ENCODE peak calls at places on chromosomes 1 and 21, in nine cellular contexts. One of them, this sample, is unnamed.

GRCh38 chr1:102566182-102566581 is 542.1 kb downstream of the COL11A1 start:
- DNase-seq in HCT116: no peak
- DNase-seq in A549: no peak
- DNase-seq in H1: no peak
- DNase-seq in GM12878: no peak
- DNase-seq in SK-N-SH: no peak
- DNase-seq in endothelial cell of umbilical vein: no peak
- DNase-seq in K562: no peak
- DNase-seq in HepG2: no peak
- DNase-seq in this sample: no peak

GRCh38 chr1:43704838-43705237 is 2.5 kb upstream of the ST3GAL3 start:
- DNase-seq in HCT116: no peak
- DNase-seq in A549: no peak
- DNase-seq in H1: no peak
- DNase-seq in GM12878: no peak
- DNase-seq in SK-N-SH: no peak
- DNase-seq in endothelial cell of umbilical vein: no peak
- DNase-seq in K562: no peak
- DNase-seq in HepG2: no peak
- DNase-seq in this sample: peak

GRCh38 chr21:21030311-21030710 is 32.1 kb downstream of the NCAM2 start:
- DNase-seq in HCT116: no peak
- DNase-seq in A549: no peak
- DNase-seq in H1: no peak
- DNase-seq in GM12878: no peak
- DNase-seq in SK-N-SH: no peak
- DNase-seq in endothelial cell of umbilical vein: no peak
- DNase-seq in K562: no peak
- DNase-seq in HepG2: no peak
- DNase-seq in this sample: no peak

GRCh38 chr1:186620951-186621350 is 59.3 kb downstream of the PTGS2 start:
- DNase-seq in HCT116: no peak
- DNase-seq in A549: no peak
- DNase-seq in H1: no peak
- DNase-seq in GM12878: peak
- DNase-seq in SK-N-SH: no peak
- DNase-seq in endothelial cell of umbilical vein: no peak
- DNase-seq in K562: no peak
- DNase-seq in HepG2: no peak
- DNase-seq in this sample: peak

GRCh38 chr1:33624991-33625870 is 152.8 kb downstream of the ZSCAN20 start:
- DNase-seq in HCT116: peak
- DNase-seq in A549: no peak
- DNase-seq in H1: no peak
- DNase-seq in GM12878: no peak
- DNase-seq in SK-N-SH: peak
- DNase-seq in endothelial cell of umbilical vein: no peak
- DNase-seq in K562: peak
- DNase-seq in HepG2: peak
- DNase-seq in this sample: peak

GRCh38 chr1:229124471-229125198 is 146.3 kb upstream of the RAB4A start:
- DNase-seq in HCT116: no peak
- DNase-seq in A549: no peak
- DNase-seq in H1: no peak
- DNase-seq in GM12878: no peak
- DNase-seq in SK-N-SH: no peak
- DNase-seq in endothelial cell of umbilical vein: no peak
- DNase-seq in K562: no peak
- DNase-seq in HepG2: peak
- DNase-seq in this sample: no peak

GRCh38 chr1:186502087-186502486 is 41.2 kb upstream of the PDC start:
- DNase-seq in HCT116: no peak
- DNase-seq in A549: no peak
- DNase-seq in H1: no peak
- DNase-seq in GM12878: no peak
- DNase-seq in SK-N-SH: no peak
- DNase-seq in endothelial cell of umbilical vein: no peak
- DNase-seq in K562: no peak
- DNase-seq in HepG2: no peak
- DNase-seq in this sample: no peak

GRCh38 chr1:77170687-77171086 is 48.5 kb downstream of the PIGK start:
- DNase-seq in HCT116: no peak
- DNase-seq in A549: no peak
- DNase-seq in H1: no peak
- DNase-seq in GM12878: no peak
- DNase-seq in SK-N-SH: no peak
- DNase-seq in endothelial cell of umbilical vein: no peak
- DNase-seq in K562: no peak
- DNase-seq in HepG2: no peak
- DNase-seq in this sample: no peak

GRCh38 chr1:204723131-204723787 is 37.7 kb upstream of the LRRN2 start:
- DNase-seq in HCT116: no peak
- DNase-seq in A549: no peak
- DNase-seq in H1: no peak
- DNase-seq in GM12878: no peak
- DNase-seq in SK-N-SH: no peak
- DNase-seq in endothelial cell of umbilical vein: no peak
- DNase-seq in K562: no peak
- DNase-seq in HepG2: no peak
- DNase-seq in this sample: no peak

GRCh38 chr1:46991083-46991923 is 32.2 kb upstream of the CYP4X1 start:
- DNase-seq in HCT116: peak
- DNase-seq in A549: no peak
- DNase-seq in H1: no peak
- DNase-seq in GM12878: no peak
- DNase-seq in SK-N-SH: no peak
- DNase-seq in endothelial cell of umbilical vein: no peak
- DNase-seq in K562: peak
- DNase-seq in HepG2: peak
- DNase-seq in this sample: peak

GRCh38 chr1:235775461-235775860 is 91.2 kb downstream of the LYST start:
- DNase-seq in HCT116: no peak
- DNase-seq in A549: no peak
- DNase-seq in H1: no peak
- DNase-seq in GM12878: no peak
- DNase-seq in SK-N-SH: no peak
- DNase-seq in endothelial cell of umbilical vein: no peak
- DNase-seq in K562: no peak
- DNase-seq in HepG2: no peak
- DNase-seq in this sample: no peak

GRCh38 chr21:44350773-44351481 is 2.5 kb upstream of the TRPM2 start:
- DNase-seq in HCT116: no peak
- DNase-seq in A549: no peak
- DNase-seq in H1: no peak
- DNase-seq in GM12878: no peak
- DNase-seq in SK-N-SH: no peak
- DNase-seq in endothelial cell of umbilical vein: no peak
- DNase-seq in K562: no peak
- DNase-seq in HepG2: no peak
- DNase-seq in this sample: no peak
- H3K4me3 ChIP-seq in HCT116: no peak
- H3K4me3 ChIP-seq in A549: no peak
- H3K4me3 ChIP-seq in H1: peak
- H3K4me3 ChIP-seq in GM12878: no peak
- H3K4me3 ChIP-seq in SK-N-SH: no peak
- H3K4me3 ChIP-seq in endothelial cell of umbilical vein: no peak
- H3K4me3 ChIP-seq in K562: no peak
- H3K4me3 ChIP-seq in HepG2: no peak
- H3K4me3 ChIP-seq in this sample: no peak

GRCh38 chr1:16162163-16162822 is 6.4 kb upstream of the EPHA2 start:
- DNase-seq in HCT116: no peak
- DNase-seq in A549: no peak
- DNase-seq in H1: peak
- DNase-seq in GM12878: no peak
- DNase-seq in SK-N-SH: no peak
- DNase-seq in endothelial cell of umbilical vein: no peak
- DNase-seq in K562: peak
- DNase-seq in HepG2: no peak
- DNase-seq in this sample: no peak
- TF ChIP-seq MAX in HCT116: no peak
- TF ChIP-seq MAX in A549: no peak
- TF ChIP-seq MAX in H1: no peak
- TF ChIP-seq MAX in GM12878: no peak
- TF ChIP-seq MAX in SK-N-SH: no peak
- TF ChIP-seq MAX in endothelial cell of umbilical vein: no peak
- TF ChIP-seq MAX in K562: no peak
- TF ChIP-seq MAX in HepG2: no peak
- TF ChIP-seq MAX in this sample: no peak

DNA sequence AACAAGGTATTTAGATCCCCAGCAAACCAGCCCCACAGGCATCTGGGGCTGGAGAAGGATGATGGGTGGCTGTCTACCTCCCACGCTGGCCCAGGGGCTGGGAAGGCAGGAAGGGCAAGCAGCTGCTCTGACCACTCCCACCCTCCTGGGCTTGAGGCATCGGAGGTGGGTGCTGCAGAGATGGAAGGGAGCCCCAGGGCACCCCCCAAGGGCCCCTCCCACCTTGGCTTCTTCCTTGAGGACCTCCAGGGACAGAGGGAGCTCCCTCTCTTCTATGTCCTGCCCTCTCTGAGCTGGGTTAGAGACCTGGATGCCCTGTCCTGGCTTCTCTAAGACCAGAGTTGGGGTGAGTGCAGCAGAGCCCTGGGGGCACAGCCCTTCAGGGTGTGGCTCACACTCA is 3.1 kb downstream of the CD52 start:
- DNase-seq in HCT116: no peak
- DNase-seq in A549: no peak
- DNase-seq in H1: no peak
- DNase-seq in GM12878: no peak
- DNase-seq in SK-N-SH: no peak
- DNase-seq in endothelial cell of umbilical vein: no peak
- DNase-seq in K562: no peak
- DNase-seq in HepG2: no peak
- DNase-seq in this sample: no peak
- H3K4me3 ChIP-seq in HCT116: no peak
- H3K4me3 ChIP-seq in A549: no peak
- H3K4me3 ChIP-seq in H1: no peak
- H3K4me3 ChIP-seq in GM12878: peak
- H3K4me3 ChIP-seq in SK-N-SH: no peak
- H3K4me3 ChIP-seq in endothelial cell of umbilical vein: no peak
- H3K4me3 ChIP-seq in K562: no peak
- H3K4me3 ChIP-seq in HepG2: no peak
- H3K4me3 ChIP-seq in this sample: no peak

GRCh38 chr21:44083631-44084291 is 23.4 kb upstream of the PWP2 start:
- DNase-seq in HCT116: no peak
- DNase-seq in A549: no peak
- DNase-seq in H1: no peak
- DNase-seq in GM12878: no peak
- DNase-seq in SK-N-SH: no peak
- DNase-seq in endothelial cell of umbilical vein: peak
- DNase-seq in K562: no peak
- DNase-seq in HepG2: no peak
- DNase-seq in this sample: no peak
- TF ChIP-seq MAX in HCT116: no peak
- TF ChIP-seq MAX in A549: no peak
- TF ChIP-seq MAX in H1: no peak
- TF ChIP-seq MAX in GM12878: no peak
- TF ChIP-seq MAX in SK-N-SH: no peak
- TF ChIP-seq MAX in endothelial cell of umbilical vein: no peak
- TF ChIP-seq MAX in K562: no peak
- TF ChIP-seq MAX in HepG2: no peak
- TF ChIP-seq MAX in this sample: no peak